ENCODE peak calls at places on chromosome 14, in six cellular contexts. H is astrocyte, A is GM23248, K is upper lobe of right lung, Y is OCI-LY7, D is IMR-90. G is an unnamed sample. For H3K4me1, the result is how much of the 10 kb centered on the place peaks cover.

GRCh38 chr14:65010211-65010931 is 23.7 kb downstream of the FNTB start:
- DNase-seq in Y (no peak), A (no peak), D (no peak), K (no peak), H (no peak), G (no peak)

GRCh38 chr14:64937821-64938193 is 4.7 kb downstream of the GPX2 start:
- DNase-seq in H (no peak), Y (no peak), A (peak), K (no peak), D (peak), G (no peak)

GRCh38 chr14:69573841-69574265 is 818 bp downstream of the CCDC177 start:
- DNase-seq in H (no peak), A (peak), D (no peak), K (no peak), Y (no peak), G (no peak)

GRCh38 chr14:34302654-34303053 is 159.4 kb downstream of the SPTSSA start:
- DNase-seq in K (no peak), A (no peak), H (peak), Y (no peak), D (no peak), G (peak)

GRCh38 chr14:68424443-68425172 is 368.3 kb downstream of the ZFP36L1 start:
- DNase-seq in Y (no peak), D (no peak), A (no peak), K (no peak), H (no peak), G (no peak)

GRCh38 chr14:58488550-58488949 is 61.0 kb downstream of the KIAA0586 start:
- DNase-seq in Y (no peak), A (peak), D (peak), H (peak), K (no peak), G (no peak)

GRCh38 chr14:32934891-32935633 is 3.6 kb upstream of the NPAS3 start:
- DNase-seq in D (no peak), K (no peak), H (peak), Y (no peak), A (peak), G (no peak)

GRCh38 chr14:76473381-76474263 is 97.7 kb downstream of the ESRRB start:
- DNase-seq in D (peak), Y (no peak), A (no peak), H (peak), K (peak), G (no peak)

GRCh38 chr14:75249958-75250336 is 28.7 kb upstream of the FOS start:
- DNase-seq in K (no peak), D (no peak), Y (peak), H (no peak), A (no peak), G (no peak)

GRCh38 chr14:53531151-53531550 is 378.0 kb upstream of the DDHD1 start:
- DNase-seq in K (no peak), H (no peak), A (no peak), Y (no peak), D (no peak), G (no peak)

GRCh38 chr14:71682337-71682736 is 249.9 kb upstream of the RGS6 start:
- DNase-seq in Y (no peak), K (no peak), A (peak), D (peak), H (peak), G (no peak)

GRCh38 chr14:21087294-21088091 is 11.0 kb downstream of the ZNF219 start:
- DNase-seq in D (peak), K (no peak), A (peak), H (peak), Y (peak), G (no peak)

GRCh38 chr14:81323621-81324400 is 76.3 kb downstream of the STON2 start:
- DNase-seq in K (no peak), A (no peak), Y (no peak), H (peak), D (no peak), G (no peak)

GRCh38 chr14:36582011-36582873 is at the start of gene NKX2-8:
- DNase-seq in A (no peak), D (no peak), Y (no peak), K (peak), H (no peak), G (peak)

GRCh38 chr14:100617715-100618693 is 30.8 kb upstream of the BEGAIN start:
- DNase-seq in K (peak), A (peak), Y (no peak), H (no peak), D (no peak), G (no peak)

GRCh38 chr14:100292776-100293461 is 13.3 kb downstream of the SLC25A29 start:
- DNase-seq in A (no peak), K (peak), H (no peak), Y (no peak), D (no peak), G (no peak)

GRCh38 chr14:54424479-54424901 is 16.7 kb downstream of the CNIH1 start:
- DNase-seq in D (no peak), K (no peak), H (no peak), Y (no peak), A (no peak), G (no peak)

GRCh38 chr14:102120888-102121287 is 18.8 kb upstream of the WDR20 start:
- DNase-seq in Y (no peak), K (no peak), A (no peak), H (no peak), D (no peak), G (no peak)

GRCh38 chr14:31880935-31881334 is 196.2 kb upstream of the ARHGAP5 start:
- DNase-seq in K (no peak), H (peak), Y (no peak), D (peak), A (peak), G (no peak)

GRCh38 chr14:100761481-100761880 is 34.8 kb downstream of the DLK1 start:
- DNase-seq in A (peak), D (peak), K (no peak), H (peak), Y (no peak), G (no peak)

GRCh38 chr14:102544745-102545460 is 35.3 kb upstream of the ANKRD9 start:
- DNase-seq in D (no peak), K (no peak), Y (no peak), H (no peak), A (peak), G (no peak)

GRCh38 chr14:103491691-103492090 is 30.9 kb downstream of the CKB start:
- DNase-seq in D (no peak), Y (no peak), K (no peak), H (no peak), A (no peak), G (no peak)

GRCh38 chr14:35403085-35403396 is 1.5 kb downstream of the NFKBIA start:
- DNase-seq in K (peak), D (peak), H (peak), A (peak), Y (no peak), G (peak)

GRCh38 chr14:85535316-85535715 is 5.4 kb downstream of the FLRT2 start:
- DNase-seq in K (no peak), Y (no peak), A (peak), H (no peak), D (no peak), G (no peak)

GRCh38 chr14:74557691-74558090 is 54.3 kb downstream of the LTBP2 start:
- DNase-seq in A (no peak), K (no peak), D (no peak), Y (no peak), H (no peak), G (no peak)

GRCh38 chr14:30035361-30035760 is 107.7 kb upstream of the PRKD1 start:
- DNase-seq in Y (no peak), D (no peak), H (no peak), K (no peak), A (no peak), G (no peak)

GRCh38 chr14:92475451-92476187 is 38.0 kb upstream of the RIN3 start:
- DNase-seq in D (no peak), A (peak), H (peak), K (peak), Y (no peak), G (peak)

GRCh38 chr14:74670726-74671125 is 42.2 kb downstream of the AREL1 start:
- DNase-seq in H (peak), D (peak), K (no peak), A (peak), Y (no peak), G (no peak)

GRCh38 chr14:83863042-83863441 is 1666.9 kb upstream of the FLRT2 start:
- DNase-seq in K (no peak), D (no peak), Y (no peak), H (no peak), A (no peak), G (no peak)

GRCh38 chr14:83873626-83874025 is 1656.3 kb upstream of the FLRT2 start:
- DNase-seq in Y (no peak), H (no peak), A (no peak), D (peak), K (no peak), G (no peak)

GRCh38 chr14:83870556-83870955 is 1659.4 kb upstream of the FLRT2 start:
- DNase-seq in D (no peak), A (no peak), Y (no peak), K (no peak), H (no peak), G (no peak)

DNA sequence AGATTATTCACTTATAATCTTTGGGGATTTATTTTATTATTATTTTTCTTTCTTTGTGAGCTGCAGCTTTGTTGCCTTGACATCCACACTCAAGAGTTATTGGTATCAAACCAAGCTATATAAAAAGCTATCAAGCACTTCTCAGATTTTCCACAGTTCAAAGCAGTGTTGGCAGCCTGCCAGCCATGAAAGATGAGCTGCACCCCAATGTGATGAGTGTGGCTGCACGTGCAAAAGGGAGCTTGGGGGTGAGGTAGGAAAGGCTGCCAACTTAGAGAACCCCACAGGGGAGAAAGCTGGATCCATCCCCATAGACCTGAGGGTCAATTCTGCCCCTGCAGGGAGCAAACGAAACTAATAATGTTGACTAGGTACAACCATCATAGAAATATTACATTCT is 1662.1 kb upstream of the FLRT2 start:
- DNase-seq in Y (no peak), H (no peak), D (peak), A (no peak), K (no peak), G (no peak)
- H3K4me1 ChIP-seq in Y (under half), H (under half), D (under half), A (under half), K (under half), G (under half)

GRCh38 chr14:52007637-52008036 is 18.3 kb downstream of the RTRAF start:
- DNase-seq in D (no peak), A (no peak), K (no peak), Y (no peak), H (no peak), G (no peak)

GRCh38 chr14:52011557-52011956 is 22.2 kb downstream of the RTRAF start:
- DNase-seq in K (no peak), H (no peak), Y (no peak), A (no peak), D (no peak), G (no peak)

GRCh38 chr14:52008136-52008535 is 18.8 kb downstream of the RTRAF start:
- DNase-seq in A (no peak), D (no peak), K (no peak), H (no peak), Y (no peak), G (no peak)

GRCh38 chr14:52012635-52013034 is 23.3 kb downstream of the RTRAF start:
- DNase-seq in D (no peak), A (peak), K (no peak), Y (no peak), H (no peak), G (peak)

GRCh38 chr14:52010173-52010693 is 20.9 kb downstream of the RTRAF start:
- DNase-seq in Y (no peak), K (no peak), D (no peak), H (no peak), A (no peak), G (no peak)
- H3K27ac ChIP-seq in Y (no peak), K (no peak), D (no peak), H (no peak), A (no peak), G (no peak)

GRCh38 chr14:90675399-90675798 is 140.8 kb downstream of the TTC7B start:
- DNase-seq in Y (no peak), H (peak), A (peak), K (no peak), D (peak), G (no peak)

GRCh38 chr14:90674043-90674670 is 142.1 kb downstream of the TTC7B start:
- DNase-seq in H (no peak), Y (no peak), D (no peak), K (no peak), A (no peak), G (no peak)

GRCh38 chr14:90674716-90675115 is 141.5 kb downstream of the TTC7B start:
- DNase-seq in A (no peak), Y (no peak), K (no peak), H (no peak), D (no peak), G (no peak)

GRCh38 chr14:90671835-90672234 is 144.4 kb downstream of the TTC7B start:
- DNase-seq in H (no peak), A (no peak), D (no peak), K (no peak), Y (no peak), G (no peak)

GRCh38 chr14:90671382-90671781 is 144.8 kb downstream of the TTC7B start:
- DNase-seq in K (no peak), D (no peak), Y (peak), H (no peak), A (no peak), G (no peak)
- H3K4me1 ChIP-seq in K (under half), D (under half), Y (under half), H (under half), A (under half), G (under half)

DNA sequence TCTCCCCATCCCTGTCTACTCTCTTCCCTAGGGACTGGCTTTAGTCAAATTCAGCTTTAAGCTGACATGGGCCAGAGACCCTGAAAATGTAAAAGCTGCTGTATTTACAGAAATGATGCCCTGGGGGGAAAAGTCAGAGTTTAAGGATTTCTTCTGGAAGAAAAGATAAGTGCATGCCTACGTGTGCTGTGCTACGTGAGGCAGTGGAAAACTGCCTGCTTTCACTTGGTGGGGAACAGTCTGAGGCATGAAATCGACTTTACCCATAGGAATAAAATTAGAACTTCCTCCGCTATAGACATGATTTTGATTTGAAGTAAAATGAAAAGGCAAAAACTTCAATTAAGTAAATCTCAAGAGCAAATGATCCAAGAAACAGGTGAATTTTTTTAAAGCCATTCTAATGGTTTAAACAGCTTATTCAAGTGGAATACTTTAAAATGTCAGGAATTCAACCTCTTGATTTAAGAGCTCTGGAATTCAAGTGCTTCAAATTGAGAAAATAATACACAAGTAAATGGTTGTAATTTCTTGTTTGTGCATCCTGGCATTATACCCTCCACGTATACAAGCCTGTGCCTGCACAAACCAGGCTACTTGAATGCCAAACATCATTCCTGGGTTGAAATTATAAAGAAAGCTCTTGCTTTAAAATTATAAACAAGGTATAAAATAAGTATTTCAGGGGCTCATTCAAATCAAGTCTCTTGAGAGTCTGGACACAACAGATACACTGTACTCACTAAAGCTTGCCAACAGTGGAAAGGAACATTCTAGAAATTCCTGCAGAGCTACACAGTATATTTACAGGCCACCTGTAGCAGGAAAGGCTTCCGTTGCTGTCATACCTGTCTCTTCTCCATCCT is 168.4 kb downstream of the FOXN3 start:
- DNase-seq in A (no peak), Y (no peak), H (no peak), K (no peak), D (no peak), G (no peak)
- H3K27ac ChIP-seq in A (no peak), Y (no peak), H (no peak), K (no peak), D (no peak), G (no peak)

GRCh38 chr14:24435998-24436354 is 6.2 kb downstream of the KHNYN start:
- DNase-seq in H (no peak), A (no peak), Y (no peak), D (no peak), K (no peak), G (no peak)
- H3K4me1 ChIP-seq in H (under half), A (under half), Y (half or more), D (under half), K (under half), G (under half)

GRCh38 chr14:94963051-94963450 is 193.1 kb upstream of the GSC start:
- DNase-seq in Y (no peak), D (no peak), A (no peak), K (no peak), H (no peak), G (no peak)
- H3K27ac ChIP-seq in Y (no peak), D (no peak), A (no peak), K (no peak), H (no peak), G (no peak)

G was measured in body of pancreas.